ENCODE peak calls at places on chromosomes 11 and 22, in four cellular contexts. N is PC-3, J is fibroblast of lung, P is SK-N-SH. G is an unnamed sample.

GRCh38 chr11:59263225-59263894 is 50.6 kb upstream of the MPEG1 start:
- DNase-seq in N (peak), J (no peak), P (no peak), G (peak)

GRCh38 chr11:86274503-86274902 is 27.5 kb upstream of the HIKESHI start:
- DNase-seq in N (no peak), J (no peak), P (peak), G (no peak)

GRCh38 chr22:50188356-50188755 is 2.6 kb downstream of the TRABD start:
- DNase-seq in N (no peak), J (no peak), P (no peak), G (no peak)

GRCh38 chr11:71311176-71311925 is 59.0 kb upstream of the SHANK2 start:
- DNase-seq in N (no peak), J (no peak), P (no peak), G (no peak)

GRCh38 chr11:70244698-70245097 is 25.8 kb upstream of the PPFIA1 start:
- DNase-seq in N (peak), J (peak), P (no peak), G (no peak)

GRCh38 chr11:57340228-57340627 is 2.1 kb downstream of the P2RX3 start:
- DNase-seq in N (peak), J (no peak), P (peak), G (peak)

GRCh38 chr11:124591430-124591829 is 19.8 kb upstream of the PANX3 start:
- DNase-seq in N (no peak), J (no peak), P (no peak), G (no peak)

GRCh38 chr11:75615709-75616108 is 53.1 kb downstream of the MAP6 start:
- DNase-seq in N (no peak), J (no peak), P (peak), G (no peak)

GRCh38 chr22:35258144-35258988 is 1.1 kb downstream of the HMGXB4 start:
- DNase-seq in N (peak), J (peak), P (peak), G (peak)

GRCh38 chr11:111939836-111940604 is 2.9 kb downstream of the DIXDC1 start:
- DNase-seq in N (peak), J (peak), P (peak), G (no peak)

GRCh38 chr11:26841818-26842457 is 120.1 kb upstream of the SLC5A12 start:
- DNase-seq in N (no peak), J (peak), P (no peak), G (peak)

GRCh38 chr11:533586-534196 is 1.7 kb downstream of the HRAS start:
- DNase-seq in N (no peak), J (no peak), P (no peak), G (peak)

GRCh38 chr22:47586038-47586437 is 823.6 kb downstream of the TBC1D22A start:
- DNase-seq in N (peak), J (peak), P (no peak), G (no peak)

GRCh38 chr22:39893526-39893925 is at the start of gene ENTHD1:
- DNase-seq in N (no peak), J (no peak), P (no peak), G (no peak)

GRCh38 chr11:132050577-132051180 is 680.3 kb downstream of the NTM start:
- DNase-seq in N (no peak), J (no peak), P (no peak), G (no peak)

GRCh38 chr11:124823512-124824376 is 23.5 kb upstream of the MSANTD2 start:
- DNase-seq in N (peak), J (peak), P (no peak), G (no peak)

GRCh38 chr11:115456019-115456418 is 48.2 kb downstream of the CADM1 start:
- DNase-seq in N (no peak), J (peak), P (no peak), G (no peak)
- H3K4me3 ChIP-seq in N (no peak), J (no peak), P (no peak), G (no peak)

GRCh38 chr11:66051371-66051765 is 796 bp upstream of the SF3B2 start:
- DNase-seq in N (no peak), J (no peak), P (no peak), G (no peak)

GRCh38 chr11:66050581-66051231 is 1.5 kb upstream of the SF3B2 start:
- DNase-seq in N (no peak), J (no peak), P (peak), G (no peak)

GRCh38 chr11:66055021-66055420 is 2.9 kb downstream of the SF3B2 start:
- DNase-seq in N (no peak), J (no peak), P (no peak), G (no peak)

GRCh38 chr11:66051766-66052663 is at the start of gene SF3B2:
- DNase-seq in N (peak), J (peak), P (peak), G (peak)

DNA sequence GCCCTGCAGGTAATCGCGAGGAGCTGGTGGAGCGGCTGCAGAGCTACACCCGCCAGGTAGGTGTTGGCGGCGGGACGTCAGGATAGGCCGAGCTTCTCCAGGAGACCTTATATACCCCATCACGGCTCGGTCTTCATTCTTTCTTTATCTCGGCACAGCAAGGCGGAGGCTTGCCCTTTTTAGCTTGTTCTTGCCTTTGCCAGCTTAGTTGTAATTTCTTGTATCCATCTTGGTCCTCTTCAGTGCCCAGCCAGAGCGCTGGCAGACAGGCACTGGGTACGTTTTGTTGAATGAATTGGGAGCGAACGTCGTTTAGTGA is 459 bp downstream of the SF3B2 start:
- DNase-seq in N (no peak), J (no peak), P (no peak), G (no peak)
- H3K4me2 ChIP-seq in N (peak), J (peak), P (peak), G (peak)

GRCh38 chr11:14424096-14424495 is 65.1 kb upstream of the RRAS2 start:
- DNase-seq in N (peak), J (peak), P (no peak), G (no peak)
- H3K27ac ChIP-seq in N (peak), J (peak), P (no peak), G (no peak)

DNA sequence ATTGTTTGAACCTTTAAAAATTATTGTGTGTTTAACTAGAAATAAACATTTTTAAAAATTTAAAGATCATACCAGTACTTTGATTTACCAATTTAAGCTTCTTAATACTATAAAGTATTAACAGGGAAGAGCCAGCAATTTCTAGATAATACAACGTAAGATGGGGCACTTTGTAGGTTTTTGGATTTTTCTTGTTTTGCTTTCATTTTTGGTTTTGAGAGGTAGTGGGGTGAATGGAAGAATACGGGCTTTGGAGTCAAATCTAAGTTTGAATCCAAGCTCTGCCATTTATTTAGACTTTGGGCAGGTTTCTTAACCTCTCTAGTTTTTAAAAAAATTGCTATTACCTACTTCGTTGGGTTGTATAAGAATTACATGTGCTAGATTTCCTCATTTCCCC is 44.9 kb downstream of the CSTPP1 start:
- DNase-seq in N (no peak), J (no peak), P (no peak), G (no peak)
- H3K4me3 ChIP-seq in N (no peak), J (no peak), P (no peak), G (no peak)

G was measured in hepatocyte.